ENCODE peak calls at places on chromosome 1, in nine cellular contexts. N, W, L, Z, H, M, S, T and O are unnamed samples.

GRCh38 chr1:230403442-230403841 is 22.7 kb downstream of the PGBD5 start:
- DNase-seq in H (no peak), N (no peak), S (no peak), W (no peak), M (no peak), L (no peak), Z (no peak), T (no peak), O (no peak)

GRCh38 chr1:1282998-1283397 is 2.8 kb downstream of the SCNN1D start:
- DNase-seq in H (no peak), Z (no peak), L (no peak), S (no peak), T (no peak), N (no peak), M (no peak), W (peak), O (no peak)

GRCh38 chr1:155061381-155062150 is 2.0 kb upstream of the EFNA4 start:
- DNase-seq in S (no peak), N (peak), M (peak), H (peak), L (peak), W (peak), Z (peak), T (peak), O (no peak)

GRCh38 chr1:98103617-98104284 is 182.9 kb upstream of the DPYD start:
- DNase-seq in S (no peak), M (no peak), T (no peak), W (no peak), L (no peak), N (no peak), H (no peak), Z (peak), O (no peak)

GRCh38 chr1:67535474-67535873 is 105.3 kb upstream of the SERBP1 start:
- DNase-seq in H (peak), N (peak), W (peak), T (peak), S (no peak), Z (peak), M (peak), L (peak), O (peak)

GRCh38 chr1:243642936-243643335 is 207.1 kb downstream of the AKT3 start:
- DNase-seq in H (no peak), W (peak), Z (peak), M (no peak), N (no peak), S (no peak), L (no peak), T (no peak), O (peak)

GRCh38 chr1:228161866-228162265 is 3.7 kb upstream of the IBA57 start:
- DNase-seq in N (no peak), S (no peak), M (no peak), H (no peak), T (no peak), W (no peak), Z (no peak), L (no peak), O (no peak)

GRCh38 chr1:31866450-31866801 is 50.6 kb upstream of the SPOCD1 start:
- DNase-seq in N (no peak), W (no peak), H (no peak), L (no peak), S (no peak), Z (no peak), T (no peak), M (no peak), O (no peak)

GRCh38 chr1:26853156-26853555 is 9.8 kb upstream of the SFN start:
- DNase-seq in H (peak), W (peak), M (peak), N (peak), L (peak), Z (peak), S (no peak), T (peak), O (peak)

GRCh38 chr1:75366595-75366994 is 232.4 kb downstream of the LHX8 start:
- DNase-seq in S (no peak), T (no peak), N (no peak), Z (no peak), L (no peak), M (no peak), H (no peak), W (no peak), O (no peak)

GRCh38 chr1:166032901-166033371 is 133.9 kb downstream of the FAM78B start:
- DNase-seq in T (peak), W (no peak), N (no peak), L (no peak), H (no peak), S (no peak), M (no peak), Z (no peak), O (no peak)

GRCh38 chr1:74205236-74205635 is 7.2 kb downstream of the FPGT start:
- DNase-seq in T (no peak), H (no peak), W (no peak), S (no peak), N (no peak), M (no peak), L (no peak), Z (peak), O (no peak)

GRCh38 chr1:179184403-179184802 is 45.1 kb downstream of the ABL2 start:
- DNase-seq in T (no peak), L (no peak), S (no peak), N (no peak), W (no peak), Z (no peak), H (no peak), M (no peak), O (no peak)

GRCh38 chr1:221726331-221726692 is 15.6 kb downstream of the DUSP10 start:
- DNase-seq in M (no peak), H (no peak), W (no peak), Z (no peak), T (no peak), N (no peak), L (no peak), S (no peak), O (no peak)

GRCh38 chr1:108064255-108064654 is 99.3 kb upstream of the VAV3 start:
- DNase-seq in M (no peak), Z (no peak), N (no peak), L (no peak), T (no peak), W (no peak), H (no peak), S (no peak), O (no peak)

GRCh38 chr1:45010855-45011811 is at the start of gene HECTD3:
- DNase-seq in L (peak), Z (peak), T (peak), S (no peak), H (peak), N (peak), M (peak), W (peak), O (no peak)

GRCh38 chr1:201706109-201706508 is 122.8 kb upstream of the IPO9 start:
- DNase-seq in Z (no peak), H (no peak), N (no peak), S (no peak), T (no peak), M (no peak), W (no peak), L (no peak), O (no peak)

GRCh38 chr1:43253173-43253572 is 16.6 kb upstream of the TMEM125 start:
- DNase-seq in M (no peak), W (no peak), S (no peak), L (no peak), Z (no peak), N (no peak), H (no peak), T (no peak), O (no peak)

GRCh38 chr1:219159946-219160645 is 13.6 kb upstream of the LYPLAL1 start:
- DNase-seq in Z (no peak), M (no peak), L (no peak), H (no peak), N (no peak), T (no peak), S (no peak), W (no peak), O (peak)

GRCh38 chr1:59136541-59137335 is 160.2 kb upstream of the FGGY start:
- DNase-seq in M (peak), L (no peak), W (no peak), Z (peak), H (no peak), N (no peak), S (no peak), T (no peak), O (peak)

GRCh38 chr1:240474133-240474614 is 137.8 kb downstream of the GREM2 start:
- DNase-seq in N (no peak), M (no peak), T (no peak), Z (peak), S (no peak), L (no peak), H (no peak), W (peak), O (peak)

GRCh38 chr1:204837440-204838084 is 33.1 kb upstream of the NFASC start:
- DNase-seq in W (peak), T (peak), L (peak), M (peak), Z (peak), S (no peak), N (peak), H (no peak), O (peak)

GRCh38 chr1:76640092-76640491 is 227.2 kb upstream of the ST6GALNAC5 start:
- DNase-seq in T (no peak), L (no peak), M (no peak), N (no peak), H (no peak), W (no peak), S (no peak), Z (peak), O (no peak)

GRCh38 chr1:41102208-41102607 is 80.7 kb upstream of the SLFNL1 start:
- DNase-seq in T (peak), H (peak), N (peak), M (no peak), S (no peak), L (no peak), W (peak), Z (peak), O (peak)

GRCh38 chr1:8970870-8971337 is 25.2 kb downstream of the CA6 start:
- DNase-seq in T (no peak), L (no peak), Z (no peak), S (no peak), W (no peak), M (peak), H (no peak), N (no peak), O (no peak)

GRCh38 chr1:201602413-201603265 is 63.7 kb downstream of the NAV1 start:
- DNase-seq in Z (peak), L (no peak), M (no peak), T (no peak), S (no peak), H (no peak), N (no peak), W (peak), O (peak)

GRCh38 chr1:51690285-51690961 is 73.5 kb downstream of the OSBPL9 start:
- DNase-seq in T (no peak), L (no peak), N (no peak), W (peak), H (no peak), Z (peak), M (peak), S (no peak), O (no peak)

GRCh38 chr1:218683224-218683623 is 338.1 kb downstream of the TGFB2 start:
- DNase-seq in W (no peak), M (no peak), N (no peak), T (no peak), Z (no peak), S (no peak), L (no peak), H (no peak), O (no peak)

GRCh38 chr1:97778718-97779117 is 142.1 kb downstream of the DPYD start:
- DNase-seq in S (no peak), N (no peak), L (no peak), T (no peak), W (no peak), Z (peak), H (no peak), M (no peak), O (no peak)

GRCh38 chr1:98668733-98669132 is 7.2 kb downstream of the SNX7 start:
- DNase-seq in T (no peak), S (no peak), N (no peak), H (no peak), Z (no peak), L (no peak), W (no peak), M (no peak), O (no peak)

DNA sequence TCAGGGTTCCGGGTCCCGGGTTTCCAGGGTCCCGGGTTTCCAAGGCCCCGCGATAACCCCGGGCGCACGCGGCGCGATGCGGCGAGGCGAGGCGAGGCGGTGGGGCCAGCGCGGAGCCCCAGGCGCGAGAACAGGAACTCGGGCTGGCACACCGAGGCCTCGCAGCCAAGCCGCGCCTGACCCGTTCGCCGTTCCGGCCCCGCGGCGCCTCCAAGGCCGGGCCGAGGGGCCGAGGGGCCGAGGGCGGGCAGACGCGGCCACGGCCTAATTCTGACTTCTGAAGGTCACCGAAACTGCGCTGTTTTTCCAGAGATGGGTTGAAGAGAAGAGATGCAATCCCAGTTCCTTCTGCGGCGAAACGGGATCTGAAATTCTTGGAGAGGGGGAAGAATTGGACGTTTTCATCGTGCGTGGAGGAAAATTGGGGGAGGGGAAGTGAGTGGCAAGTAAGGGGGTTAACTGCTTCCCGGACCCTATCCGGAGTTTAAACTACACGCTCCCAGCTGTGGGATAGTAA is 8.3 kb downstream of the TBX15 start:
- DNase-seq in S (no peak), M (no peak), Z (no peak), W (no peak), H (no peak), T (no peak), L (peak), N (no peak), O (no peak)
- H3K4me3 ChIP-seq in S (peak), M (no peak), Z (no peak), W (peak), H (peak), T (peak), L (peak), N (no peak), O (no peak)

GRCh38 chr1:34786521-34787325 is 5.7 kb downstream of the GJB3 start:
- DNase-seq in W (peak), M (peak), Z (peak), S (no peak), N (peak), T (peak), L (peak), H (peak), O (peak)

GRCh38 chr1:34785231-34785874 is 4.3 kb downstream of the GJB3 start:
- DNase-seq in H (no peak), T (no peak), L (no peak), M (no peak), S (no peak), Z (no peak), N (no peak), W (no peak), O (no peak)

GRCh38 chr1:34784751-34785221 is 3.8 kb downstream of the GJB3 start:
- DNase-seq in T (no peak), H (no peak), M (peak), L (no peak), Z (no peak), N (no peak), S (no peak), W (no peak), O (no peak)

GRCh38 chr1:34787461-34788420 is 5.1 kb upstream of the GJA4 start:
- DNase-seq in M (peak), H (no peak), T (no peak), N (no peak), S (no peak), W (peak), L (no peak), Z (peak), O (no peak)

DNA sequence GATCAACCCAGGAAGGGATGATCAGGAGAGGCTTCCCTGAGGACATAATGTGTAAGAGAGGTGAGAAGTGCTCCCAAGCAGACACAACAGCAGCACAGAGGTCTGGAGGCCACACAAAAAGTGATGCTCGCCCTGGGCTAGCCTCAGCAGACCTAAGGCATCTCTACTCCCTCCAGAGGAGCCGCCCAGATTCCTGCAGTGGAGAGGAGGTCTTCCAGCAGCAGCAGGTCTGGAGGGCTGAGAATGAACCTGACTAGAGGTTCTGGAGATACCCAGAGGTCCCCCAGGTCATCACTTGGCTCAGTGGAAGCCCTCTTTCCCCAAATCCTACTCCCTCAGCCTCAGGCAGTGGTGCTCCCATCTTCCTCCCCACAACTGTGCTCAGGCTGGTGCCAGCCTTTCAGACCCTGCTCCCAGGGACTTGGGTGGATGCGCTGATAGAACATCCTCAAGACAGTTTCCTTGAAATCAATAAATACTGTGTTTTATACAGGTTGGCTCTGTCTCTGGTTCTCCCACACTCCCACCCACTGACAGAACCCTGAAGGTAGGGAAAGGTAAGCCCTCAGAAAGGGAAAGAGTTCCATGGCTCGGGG is 5.0 kb downstream of the GJB3 start:
- DNase-seq in N (no peak), L (no peak), W (no peak), H (no peak), S (no peak), M (no peak), T (no peak), Z (no peak), O (no peak)
- TF ChIP-seq CTCF in N (no peak), L (no peak), W (no peak), H (no peak), S (no peak), M (no peak), T (no peak), Z (no peak), O (no peak)

GRCh38 chr1:94539496-94539895 is 2.1 kb downstream of the F3 start:
- DNase-seq in L (no peak), N (no peak), S (no peak), M (no peak), H (no peak), W (peak), T (peak), Z (no peak), O (no peak)

GRCh38 chr1:94538243-94538827 is 3.2 kb downstream of the F3 start:
- DNase-seq in N (no peak), W (no peak), H (no peak), Z (no peak), T (no peak), M (no peak), S (no peak), L (peak), O (no peak)

GRCh38 chr1:94540440-94541174 is 952 bp downstream of the F3 start:
- DNase-seq in W (no peak), Z (no peak), N (no peak), T (no peak), H (no peak), S (no peak), L (no peak), M (no peak), O (no peak)

GRCh38 chr1:94535879-94536278 is 5.7 kb downstream of the F3 start:
- DNase-seq in S (no peak), N (no peak), T (no peak), H (no peak), W (no peak), M (no peak), L (no peak), Z (peak), O (no peak)

DNA sequence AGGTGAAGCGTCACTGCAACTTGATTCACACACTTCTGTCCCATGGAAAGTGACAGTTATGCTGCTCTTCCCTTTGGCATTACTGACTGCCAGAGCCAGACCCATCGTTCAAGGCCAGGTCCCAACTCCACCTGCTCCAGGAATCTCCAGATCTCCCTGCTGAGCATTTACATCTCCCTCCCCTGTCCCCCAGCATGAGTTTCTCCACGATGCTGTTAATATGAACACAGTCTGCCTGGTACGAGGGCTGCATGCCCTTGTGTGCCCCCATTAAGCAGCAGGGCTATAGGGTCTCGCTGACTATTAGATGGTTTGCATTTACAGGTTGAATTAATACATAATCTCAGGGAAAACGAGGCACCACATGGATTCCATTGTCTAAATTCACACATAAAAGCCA is 4.3 kb downstream of the F3 start:
- DNase-seq in M (no peak), H (no peak), T (no peak), Z (no peak), L (no peak), N (no peak), W (no peak), S (no peak), O (no peak)
- H3K4me3 ChIP-seq in M (no peak), H (peak), T (peak), Z (no peak), L (no peak), N (no peak), W (no peak), S (no peak), O (peak)

DNA sequence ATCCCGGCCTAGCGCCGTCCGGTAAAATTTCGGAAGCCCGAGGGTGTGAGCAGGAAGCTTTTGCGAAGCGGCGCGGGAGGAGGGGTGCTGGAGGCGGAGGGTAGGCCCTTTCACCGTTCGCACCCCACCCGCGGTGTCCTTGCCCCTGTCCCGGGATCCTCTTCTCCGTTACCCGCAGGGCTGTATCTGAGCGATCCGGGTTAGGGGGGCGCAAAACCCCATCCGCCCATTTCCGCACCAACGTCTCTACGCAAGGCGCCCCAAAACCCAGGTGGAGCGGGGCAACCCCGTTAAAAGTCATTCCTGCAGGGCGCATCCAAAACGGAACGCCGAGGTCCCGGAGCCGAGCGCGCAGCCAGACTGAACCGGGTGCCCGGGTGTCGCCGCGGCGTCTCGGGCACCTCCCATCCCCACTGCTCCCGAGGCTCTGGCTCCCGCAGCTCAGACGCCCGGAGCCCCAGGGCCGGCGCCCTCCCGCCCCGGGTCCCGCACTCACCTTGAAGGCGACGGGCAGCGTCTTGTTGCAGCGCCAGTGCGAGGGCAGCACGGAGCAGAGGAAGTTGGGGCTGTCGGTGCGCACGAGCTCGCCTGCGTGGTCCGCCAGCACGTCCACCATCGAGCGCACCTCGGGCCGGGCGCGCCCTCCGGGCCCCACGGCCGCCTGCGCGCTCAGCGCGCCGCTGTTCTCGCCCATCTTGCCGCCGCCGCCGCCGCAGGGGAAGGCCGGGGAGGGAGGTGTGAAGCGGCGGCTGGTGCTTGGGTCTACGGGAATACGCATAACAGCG is 793 bp downstream of the RUNX3 start:
- DNase-seq in N (no peak), M (peak), L (peak), S (no peak), W (no peak), T (no peak), Z (no peak), H (no peak), O (no peak)
- TF ChIP-seq CTCF in N (no peak), M (no peak), L (no peak), S (no peak), W (no peak), T (no peak), Z (no peak), H (no peak), O (no peak)

GRCh38 chr1:109383087-109383779 is 14.5 kb downstream of the SORT1 start:
- DNase-seq in W (no peak), M (no peak), H (no peak), S (no peak), L (peak), N (no peak), T (no peak), Z (no peak), O (no peak)
- H3K4me3 ChIP-seq in W (no peak), M (no peak), H (no peak), S (no peak), L (no peak), N (no peak), T (no peak), Z (no peak), O (no peak)

GRCh38 chr1:84573967-84574842 is at the start of gene CTBS:
- DNase-seq in H (peak), W (peak), S (no peak), M (peak), Z (peak), N (peak), L (peak), T (peak), O (peak)
- TF ChIP-seq CTCF in H (no peak), W (peak), S (no peak), M (no peak), Z (no peak), N (no peak), L (no peak), T (no peak), O (no peak)

GRCh38 chr1:198655464-198656121 is 16.8 kb downstream of the PTPRC start:
- DNase-seq in Z (no peak), W (no peak), M (peak), T (no peak), N (no peak), L (no peak), S (no peak), H (no peak), O (no peak)
- H3K4me3 ChIP-seq in Z (no peak), W (no peak), M (no peak), T (no peak), N (no peak), L (no peak), S (no peak), H (no peak), O (no peak)